ENCODE peak calls at places on chromosome 2, in four cellular contexts. M is KG1; K is activated CD4-positive, alpha-beta T cell treated with anti-CD3 and anti-CD28 coated beads for 48 hours; T is dermis microvascular lymphatic vessel endothelial cell. N is an unnamed sample.

GRCh38 chr2:48560546-48561209 is 30.7 kb downstream of the STON1 start:
- DNase-seq in M (no peak), K (no peak), T (no peak), N (no peak)

GRCh38 chr2:170505631-170506270 is 209.4 kb upstream of the SP5 start:
- DNase-seq in M (no peak), K (no peak), T (peak), N (no peak)

GRCh38 chr2:235976956-235977355 is 191.2 kb downstream of the GBX2 start:
- DNase-seq in M (no peak), K (no peak), T (no peak), N (no peak)

GRCh38 chr2:196454492-196454891 is 185.0 kb upstream of the CCDC150 start:
- DNase-seq in M (no peak), K (no peak), T (no peak), N (no peak)

GRCh38 chr2:69138793-69139510 is 126.0 kb downstream of the ANTXR1 start:
- DNase-seq in M (no peak), K (no peak), T (peak), N (no peak)

GRCh38 chr2:113212245-113213060 is 38.7 kb downstream of the PSD4 start:
- DNase-seq in M (no peak), K (no peak), T (no peak), N (no peak)

GRCh38 chr2:159084395-159085370 is 116.2 kb downstream of the TANC1 start:
- DNase-seq in M (no peak), K (no peak), T (peak), N (no peak)

GRCh38 chr2:176582183-176582582 is 312.9 kb downstream of the MTX2 start:
- DNase-seq in M (no peak), K (no peak), T (peak), N (no peak)

GRCh38 chr2:162198239-162198638 is 45.0 kb downstream of the FAP start:
- DNase-seq in M (no peak), K (no peak), T (no peak), N (no peak)

GRCh38 chr2:120984452-120985173 is 248.9 kb downstream of the GLI2 start:
- DNase-seq in M (no peak), K (no peak), T (no peak), N (no peak)

GRCh38 chr2:42493885-42494433 is at the start of gene KCNG3:
- DNase-seq in M (no peak), K (peak), T (peak), N (no peak)

GRCh38 chr2:231655494-231656408 is 52.6 kb upstream of the PTMA start:
- DNase-seq in M (no peak), K (no peak), T (no peak), N (no peak)

GRCh38 chr2:200631287-200631686 is 45.5 kb downstream of the AOX1 start:
- DNase-seq in M (no peak), K (no peak), T (no peak), N (no peak)

GRCh38 chr2:141946016-141946415 is 184.8 kb downstream of the LRP1B start:
- DNase-seq in M (no peak), K (no peak), T (no peak), N (no peak)

GRCh38 chr2:197927994-197928393 is 123.6 kb downstream of the PLCL1 start:
- DNase-seq in M (no peak), K (no peak), T (no peak), N (no peak)

GRCh38 chr2:96949153-96949520 is 37.2 kb downstream of the FAM178B start:
- DNase-seq in M (no peak), K (no peak), T (no peak), N (no peak)

GRCh38 chr2:83081835-83082522 is 1377.1 kb downstream of the SUCLG1 start:
- DNase-seq in M (no peak), K (no peak), T (peak), N (no peak)

GRCh38 chr2:164178835-164179470 is 442.3 kb downstream of the GRB14 start:
- DNase-seq in M (no peak), K (no peak), T (no peak), N (no peak)

GRCh38 chr2:178397002-178397605 is 53.9 kb downstream of the PRKRA start:
- DNase-seq in M (peak), K (no peak), T (peak), N (peak)

GRCh38 chr2:47771211-47771610 is 11.7 kb upstream of the MSH6 start:
- DNase-seq in M (no peak), K (no peak), T (peak), N (no peak)

GRCh38 chr2:24723668-24724067 is 69.5 kb downstream of the PTRHD1 start:
- DNase-seq in M (no peak), K (no peak), T (no peak), N (no peak)

GRCh38 chr2:226483745-226484619 is 315.6 kb downstream of the IRS1 start:
- DNase-seq in M (no peak), K (no peak), T (no peak), N (no peak)